ENCODE peak calls at places on chromosomes 1 and 21, in five cellular contexts. H is H1, A is HCT116, K is K562, V is SK-N-SH. M is an unnamed sample.

GRCh38 chr1:172394167-172394751 is 26.2 kb upstream of the C1orf105 start:
- DNase-seq in H (no peak), A (no peak), K (no peak), V (no peak), M (no peak)

GRCh38 chr1:55127827-55128343 is 87.3 kb downstream of the USP24 start:
- DNase-seq in H (no peak), A (no peak), K (no peak), V (no peak), M (no peak)

GRCh38 chr1:204255966-204256365 is 42.2 kb upstream of the GOLT1A start:
- DNase-seq in H (no peak), A (no peak), K (no peak), V (no peak), M (no peak)

GRCh38 chr1:93344886-93345632 is 648 bp upstream of the DR1 start:
- DNase-seq in H (no peak), A (no peak), K (no peak), V (no peak), M (no peak)

GRCh38 chr1:113275691-113276090 is 114.6 kb upstream of the MAGI3 start:
- DNase-seq in H (no peak), A (no peak), K (no peak), V (no peak), M (no peak)

GRCh38 chr1:234544094-234544579 is 65.2 kb upstream of the TARBP1 start:
- DNase-seq in H (no peak), A (no peak), K (peak), V (peak), M (no peak)

GRCh38 chr21:40386301-40386911 is 460.6 kb downstream of the DSCAM start:
- DNase-seq in H (peak), A (no peak), K (peak), V (peak), M (no peak)

GRCh38 chr1:219529116-219529515 is 83.8 kb downstream of the ZC3H11B start:
- DNase-seq in H (no peak), A (no peak), K (no peak), V (no peak), M (no peak)

GRCh38 chr21:17988038-17988437 is 168.9 kb upstream of the C21orf91 start:
- DNase-seq in H (no peak), A (no peak), K (no peak), V (no peak), M (no peak)

GRCh38 chr1:235411489-235412486 is 44.6 kb downstream of the TBCE start:
- DNase-seq in H (no peak), A (no peak), K (no peak), V (no peak), M (peak)

GRCh38 chr1:92040971-92041370 is 11.2 kb downstream of the EPHX4 start:
- DNase-seq in H (no peak), A (no peak), K (no peak), V (no peak), M (no peak)

GRCh38 chr1:100353073-100353801 is 931 bp downstream of the CDC14A start:
- DNase-seq in H (no peak), A (no peak), K (peak), V (peak), M (peak)

GRCh38 chr1:48600182-48600581 is 128.2 kb upstream of the SPATA6 start:
- DNase-seq in H (no peak), A (no peak), K (no peak), V (no peak), M (no peak)

GRCh38 chr1:232308616-232309015 is 321.3 kb downstream of the SIPA1L2 start:
- DNase-seq in H (no peak), A (no peak), K (no peak), V (no peak), M (no peak)

GRCh38 chr1:238951809-238952208 is 434.6 kb upstream of the CHRM3 start:
- DNase-seq in H (no peak), A (no peak), K (no peak), V (peak), M (peak)

GRCh38 chr21:28627691-28628090 is 365.0 kb downstream of the LTN1 start:
- DNase-seq in H (no peak), A (no peak), K (no peak), V (no peak), M (peak)

GRCh38 chr1:175152006-175152652 is 40.4 kb downstream of the KIAA0040 start:
- DNase-seq in H (no peak), A (peak), K (peak), V (peak), M (peak)

GRCh38 chr21:35102488-35103407 is 53.6 kb upstream of the RUNX1 start:
- DNase-seq in H (no peak), A (no peak), K (peak), V (no peak), M (no peak)

GRCh38 chr1:54118704-54119103 is 34.1 kb downstream of the CDCP2 start:
- DNase-seq in H (no peak), A (no peak), K (no peak), V (no peak), M (no peak)

GRCh38 chr21:46570631-46571030 is 34.3 kb downstream of the S100B start:
- DNase-seq in H (no peak), A (no peak), K (no peak), V (no peak), M (no peak)

GRCh38 chr21:46569071-46569470 is 35.8 kb downstream of the S100B start:
- DNase-seq in H (no peak), A (no peak), K (no peak), V (no peak), M (no peak)

GRCh38 chr21:46570119-46570518 is 34.8 kb downstream of the S100B start:
- DNase-seq in H (no peak), A (no peak), K (no peak), V (no peak), M (no peak)

GRCh38 chr21:46568562-46568961 is 36.3 kb downstream of the S100B start:
- DNase-seq in H (no peak), A (no peak), K (no peak), V (no peak), M (no peak)

DNA sequence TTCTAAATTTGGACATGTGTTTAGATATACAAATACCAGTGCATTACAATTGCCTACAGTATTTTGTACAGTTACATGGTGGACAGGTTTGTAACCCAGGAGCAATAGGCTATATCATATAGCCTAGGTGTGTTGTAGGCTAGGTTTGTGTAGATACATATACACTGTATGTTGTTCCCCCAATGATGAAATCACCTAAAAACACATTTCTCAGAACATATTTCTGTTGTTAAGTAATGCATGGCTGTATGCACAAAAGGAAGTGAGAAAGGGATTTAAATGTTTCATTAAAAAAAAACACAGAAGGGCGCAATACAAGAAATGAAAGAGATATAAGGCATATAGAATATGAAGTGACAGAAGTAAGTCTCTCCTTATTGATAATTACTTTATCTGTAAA is 32.0 kb downstream of the S100B start:
- DNase-seq in H (no peak), A (no peak), K (no peak), V (no peak), M (no peak)
- TF ChIP-seq JUND in H (no peak), A (no peak), K (no peak), V (no peak), M (no peak)

GRCh38 chr1:228336308-228337030 is 70.2 kb downstream of the TRIM11 start:
- DNase-seq in H (no peak), A (no peak), K (no peak), V (no peak), M (no peak)

GRCh38 chr1:228337031-228337564 is 69.5 kb downstream of the TRIM11 start:
- DNase-seq in H (no peak), A (no peak), K (no peak), V (no peak), M (no peak)

GRCh38 chr1:228338521-228339051 is 68.0 kb downstream of the TRIM11 start:
- DNase-seq in H (no peak), A (no peak), K (no peak), V (no peak), M (no peak)

GRCh38 chr1:228339059-228339704 is 67.5 kb downstream of the TRIM11 start:
- DNase-seq in H (no peak), A (no peak), K (no peak), V (no peak), M (no peak)

DNA sequence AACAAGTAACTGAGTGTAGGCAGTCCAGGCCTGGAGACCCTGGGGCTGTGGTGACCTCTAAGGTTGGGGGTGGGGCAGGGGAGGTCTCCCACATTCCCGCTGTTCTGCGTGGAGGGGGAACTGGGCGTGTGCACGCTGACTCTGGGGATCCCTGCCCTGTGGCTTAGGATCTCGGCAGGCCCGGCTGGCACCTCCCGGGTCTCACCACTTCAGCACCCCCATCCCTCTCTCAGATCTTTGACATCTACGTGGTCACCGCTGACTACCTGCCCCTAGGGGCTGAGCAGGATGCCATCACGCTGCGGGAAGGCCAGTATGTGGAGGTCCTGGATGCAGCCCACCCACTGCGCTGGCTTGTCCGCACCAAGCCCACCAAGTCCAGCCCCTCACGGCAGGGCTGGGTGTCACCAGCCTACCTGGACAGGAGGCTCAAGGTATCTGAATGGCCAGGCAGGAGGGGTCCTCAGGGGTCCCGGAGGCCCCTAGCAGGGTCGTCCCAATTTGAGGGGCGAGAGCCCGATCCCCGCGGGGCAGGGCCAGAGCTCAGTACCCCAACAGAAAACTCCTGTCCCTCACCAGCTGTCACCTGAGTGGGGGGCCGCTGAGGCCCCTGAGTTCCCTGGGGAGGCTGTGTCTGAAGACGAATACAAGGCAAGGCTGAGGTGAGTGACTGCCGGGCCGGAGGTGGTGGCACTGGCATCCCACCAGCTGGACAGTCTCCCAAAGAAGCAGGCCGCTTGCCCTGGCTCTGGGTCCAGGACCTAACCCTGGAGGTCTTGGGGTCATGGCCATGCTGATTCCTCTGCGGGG is 68.7 kb downstream of the TRIM11 start:
- DNase-seq in H (no peak), A (no peak), K (no peak), V (no peak), M (no peak)
- TF ChIP-seq JUND in H (no peak), A (no peak), K (no peak), V (no peak), M (no peak)

GRCh38 chr1:226497276-226497833 is 51.2 kb upstream of the STUM start:
- DNase-seq in H (no peak), A (no peak), K (no peak), V (no peak), M (no peak)
- TF ChIP-seq JUND in H (no peak), A (no peak), K (no peak), V (no peak), M (no peak)

GRCh38 chr1:151511636-151512215 is 539 bp downstream of the CGN start:
- DNase-seq in H (no peak), A (no peak), K (no peak), V (peak), M (no peak)
- TF ChIP-seq JUND in H (no peak), A (no peak), K (no peak), V (no peak), M (no peak)

GRCh38 chr1:67627336-67627735 is 57.7 kb upstream of the GADD45A start:
- DNase-seq in H (no peak), A (no peak), K (no peak), V (no peak), M (no peak)

GRCh38 chr1:67626090-67626489 is 58.9 kb upstream of the GADD45A start:
- DNase-seq in H (no peak), A (no peak), K (no peak), V (no peak), M (no peak)

GRCh38 chr1:67627906-67628305 is 57.1 kb upstream of the GADD45A start:
- DNase-seq in H (no peak), A (no peak), K (no peak), V (no peak), M (no peak)

GRCh38 chr1:67624680-67625079 is 60.3 kb upstream of the GADD45A start:
- DNase-seq in H (no peak), A (no peak), K (no peak), V (no peak), M (no peak)

GRCh38 chr1:67626495-67627235 is 58.3 kb upstream of the GADD45A start:
- DNase-seq in H (no peak), A (peak), K (no peak), V (no peak), M (no peak)
- TF ChIP-seq JUND in H (no peak), A (peak), K (no peak), V (no peak), M (no peak)

DNA sequence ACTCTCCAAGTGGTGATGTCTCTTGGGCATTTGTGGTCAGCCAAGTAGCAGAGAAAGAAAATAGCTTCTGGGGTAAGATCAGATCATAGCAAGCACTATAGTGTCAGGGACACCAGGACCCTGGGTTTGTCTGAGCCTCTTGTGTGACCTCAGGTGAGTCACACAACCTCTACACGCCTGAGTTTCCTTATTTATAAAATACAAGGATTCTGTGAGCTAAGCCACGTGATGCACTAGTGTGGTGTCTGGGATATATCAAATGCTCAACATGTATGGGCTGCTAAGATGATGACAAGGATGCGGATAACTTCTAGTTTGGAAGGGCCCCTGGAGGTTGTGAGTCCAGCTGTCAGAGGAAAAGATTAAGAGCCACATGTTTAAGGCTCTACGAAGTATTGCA is 24.5 kb upstream of the ZNF436 start:
- DNase-seq in H (no peak), A (no peak), K (no peak), V (no peak), M (no peak)
- TF ChIP-seq JUND in H (no peak), A (no peak), K (no peak), V (peak), M (no peak)

GRCh38 chr1:43706598-43707190 is 642 bp upstream of the ST3GAL3 start:
- DNase-seq in H (peak), A (no peak), K (peak), V (peak), M (no peak)

GRCh38 chr1:43705982-43706597 is 1.2 kb upstream of the ST3GAL3 start:
- DNase-seq in H (no peak), A (no peak), K (no peak), V (peak), M (no peak)

GRCh38 chr1:43703836-43704235 is 3.5 kb upstream of the ST3GAL3 start:
- DNase-seq in H (no peak), A (no peak), K (no peak), V (no peak), M (no peak)

GRCh38 chr1:43705334-43705733 is 2.0 kb upstream of the ST3GAL3 start:
- DNase-seq in H (no peak), A (no peak), K (no peak), V (no peak), M (no peak)

GRCh38 chr1:43704838-43705237 is 2.5 kb upstream of the ST3GAL3 start:
- DNase-seq in H (no peak), A (no peak), K (no peak), V (no peak), M (no peak)
- TF ChIP-seq JUND in H (no peak), A (no peak), K (no peak), V (no peak), M (no peak)

M was measured in T47D.